ENCODE peak calls at places on chromosome 10, in five cellular contexts. One of them, this sample, is unnamed.

GRCh38 chr10:97538401-97538800 is 34.2 kb upstream of the ANKRD2 start:
- DNase-seq in upper lobe of right lung: no peak
- DNase-seq in SK-N-SH: no peak
- DNase-seq in body of pancreas: no peak
- DNase-seq in IMR-90: peak
- DNase-seq in this sample: no peak

GRCh38 chr10:116836087-116836486 is 13.2 kb upstream of the ENO4 start:
- DNase-seq in IMR-90: no peak
- DNase-seq in SK-N-SH: no peak
- DNase-seq in body of pancreas: no peak
- DNase-seq in upper lobe of right lung: no peak
- DNase-seq in this sample: no peak

GRCh38 chr10:58488921-58489320 is 23.8 kb upstream of the BICC1 start:
- DNase-seq in upper lobe of right lung: no peak
- DNase-seq in SK-N-SH: no peak
- DNase-seq in IMR-90: peak
- DNase-seq in body of pancreas: no peak
- DNase-seq in this sample: no peak

GRCh38 chr10:17961551-17962422 is 10.1 kb downstream of the SLC39A12 start:
- DNase-seq in IMR-90: peak
- DNase-seq in upper lobe of right lung: no peak
- DNase-seq in body of pancreas: no peak
- DNase-seq in SK-N-SH: no peak
- DNase-seq in this sample: no peak

GRCh38 chr10:117656385-117657367 is 114.1 kb downstream of the EMX2 start:
- DNase-seq in body of pancreas: no peak
- DNase-seq in upper lobe of right lung: no peak
- DNase-seq in IMR-90: no peak
- DNase-seq in SK-N-SH: no peak
- DNase-seq in this sample: peak

GRCh38 chr10:80462986-80463741 is 9.1 kb downstream of the TSPAN14 start:
- DNase-seq in IMR-90: peak
- DNase-seq in body of pancreas: no peak
- DNase-seq in upper lobe of right lung: no peak
- DNase-seq in SK-N-SH: peak
- DNase-seq in this sample: no peak

GRCh38 chr10:21292763-21293517 is 232.5 kb downstream of the SKIDA1 start:
- DNase-seq in body of pancreas: peak
- DNase-seq in upper lobe of right lung: peak
- DNase-seq in SK-N-SH: no peak
- DNase-seq in IMR-90: peak
- DNase-seq in this sample: no peak

GRCh38 chr10:120949511-120950102 is 98.4 kb downstream of the WDR11 start:
- DNase-seq in IMR-90: no peak
- DNase-seq in body of pancreas: no peak
- DNase-seq in upper lobe of right lung: no peak
- DNase-seq in SK-N-SH: no peak
- DNase-seq in this sample: no peak

GRCh38 chr10:50275650-50276235 is 24.4 kb upstream of the ASAH2 start:
- DNase-seq in body of pancreas: peak
- DNase-seq in upper lobe of right lung: no peak
- DNase-seq in IMR-90: peak
- DNase-seq in SK-N-SH: peak
- DNase-seq in this sample: peak

GRCh38 chr10:74593470-74593869 is 232.9 kb upstream of the KAT6B start:
- DNase-seq in body of pancreas: peak
- DNase-seq in IMR-90: peak
- DNase-seq in SK-N-SH: no peak
- DNase-seq in upper lobe of right lung: no peak
- DNase-seq in this sample: no peak

GRCh38 chr10:98170249-98171117 is 36.0 kb downstream of the R3HCC1L start:
- DNase-seq in upper lobe of right lung: no peak
- DNase-seq in body of pancreas: peak
- DNase-seq in IMR-90: peak
- DNase-seq in SK-N-SH: peak
- DNase-seq in this sample: peak

GRCh38 chr10:3008518-3009195 is 58.7 kb upstream of the PFKP start:
- DNase-seq in SK-N-SH: no peak
- DNase-seq in body of pancreas: no peak
- DNase-seq in IMR-90: peak
- DNase-seq in upper lobe of right lung: no peak
- DNase-seq in this sample: no peak

GRCh38 chr10:6300106-6300783 is 97.5 kb downstream of the PFKFB3 start:
- DNase-seq in IMR-90: peak
- DNase-seq in upper lobe of right lung: no peak
- DNase-seq in body of pancreas: peak
- DNase-seq in SK-N-SH: no peak
- DNase-seq in this sample: peak

GRCh38 chr10:120285408-120285807 is 171.6 kb upstream of the PLPP4 start:
- DNase-seq in IMR-90: no peak
- DNase-seq in body of pancreas: no peak
- DNase-seq in upper lobe of right lung: no peak
- DNase-seq in SK-N-SH: no peak
- DNase-seq in this sample: no peak

GRCh38 chr10:65341323-65341922 is 1584.4 kb upstream of the LRRTM3 start:
- DNase-seq in SK-N-SH: no peak
- DNase-seq in body of pancreas: peak
- DNase-seq in upper lobe of right lung: no peak
- DNase-seq in IMR-90: no peak
- DNase-seq in this sample: no peak

GRCh38 chr10:85319150-85319549 is 990.8 kb downstream of the CCSER2 start:
- DNase-seq in IMR-90: no peak
- DNase-seq in body of pancreas: no peak
- DNase-seq in SK-N-SH: peak
- DNase-seq in upper lobe of right lung: no peak
- DNase-seq in this sample: no peak

GRCh38 chr10:34814228-34815173 is 595 bp downstream of the PARD3 start:
- DNase-seq in body of pancreas: peak
- DNase-seq in IMR-90: peak
- DNase-seq in SK-N-SH: peak
- DNase-seq in upper lobe of right lung: peak
- DNase-seq in this sample: peak

GRCh38 chr10:92290076-92290836 is 622 bp downstream of the CPEB3 start:
- DNase-seq in upper lobe of right lung: peak
- DNase-seq in body of pancreas: peak
- DNase-seq in IMR-90: peak
- DNase-seq in SK-N-SH: no peak
- DNase-seq in this sample: peak

GRCh38 chr10:85614981-85615380 is 751.6 kb downstream of the GRID1 start:
- DNase-seq in SK-N-SH: no peak
- DNase-seq in IMR-90: no peak
- DNase-seq in upper lobe of right lung: no peak
- DNase-seq in body of pancreas: no peak
- DNase-seq in this sample: no peak

GRCh38 chr10:97119058-97119832 is 66.5 kb downstream of the SLIT1 start:
- DNase-seq in SK-N-SH: peak
- DNase-seq in IMR-90: no peak
- DNase-seq in body of pancreas: no peak
- DNase-seq in upper lobe of right lung: no peak
- DNase-seq in this sample: no peak

GRCh38 chr10:23516530-23516929 is 77.7 kb downstream of the OTUD1 start:
- DNase-seq in IMR-90: peak
- DNase-seq in upper lobe of right lung: no peak
- DNase-seq in body of pancreas: no peak
- DNase-seq in SK-N-SH: peak
- DNase-seq in this sample: no peak

GRCh38 chr10:99784025-99784730 is 1.7 kb downstream of the ABCC2 start:
- DNase-seq in SK-N-SH: no peak
- DNase-seq in body of pancreas: peak
- DNase-seq in upper lobe of right lung: no peak
- DNase-seq in IMR-90: peak
- DNase-seq in this sample: no peak

GRCh38 chr10:63901916-63902315 is 380.7 kb downstream of the REEP3 start:
- DNase-seq in body of pancreas: no peak
- DNase-seq in upper lobe of right lung: no peak
- DNase-seq in IMR-90: no peak
- DNase-seq in SK-N-SH: no peak
- DNase-seq in this sample: no peak

DNA sequence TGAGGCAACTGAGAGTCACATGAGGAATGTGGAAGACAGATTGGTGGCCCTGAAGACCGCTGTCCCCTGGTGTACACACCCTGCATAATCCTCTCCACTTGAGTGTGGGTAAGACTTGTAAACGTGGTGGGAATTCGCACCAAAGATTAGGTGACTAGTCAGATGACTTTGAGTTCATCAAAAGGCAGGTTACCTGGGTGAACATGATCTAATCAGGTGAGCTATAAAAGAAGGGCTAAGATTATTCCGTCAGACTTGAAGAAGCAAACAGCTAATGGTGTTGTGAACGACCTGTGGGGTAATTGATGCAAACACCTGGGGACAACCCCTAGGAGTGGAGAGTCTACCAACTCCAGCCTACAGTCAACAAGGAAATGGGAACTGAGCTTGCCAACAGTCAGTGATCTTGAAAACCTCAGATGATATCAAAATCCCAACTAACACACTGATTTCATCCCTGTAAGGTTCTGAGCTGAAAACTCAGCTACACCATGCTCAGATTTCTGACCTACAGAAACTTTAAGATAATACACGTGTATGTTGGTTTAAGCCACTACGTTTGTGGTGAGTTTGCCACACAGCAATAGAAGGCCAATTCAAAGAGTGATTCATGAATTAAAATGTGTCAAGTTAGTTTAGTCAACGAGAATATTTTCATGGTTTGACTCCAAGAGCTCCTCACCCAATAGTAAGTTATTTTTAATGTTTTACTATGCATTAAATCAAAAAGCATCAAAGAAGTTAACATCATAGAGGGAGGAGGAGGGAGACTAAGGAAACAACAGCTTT is 16.7 kb downstream of the PRTFDC1 start:
- DNase-seq in upper lobe of right lung: no peak
- DNase-seq in IMR-90: no peak
- DNase-seq in body of pancreas: no peak
- DNase-seq in SK-N-SH: no peak
- DNase-seq in this sample: no peak
- TF ChIP-seq CTCF in upper lobe of right lung: peak
- TF ChIP-seq CTCF in IMR-90: no peak
- TF ChIP-seq CTCF in body of pancreas: no peak
- TF ChIP-seq CTCF in SK-N-SH: no peak
- TF ChIP-seq CTCF in this sample: no peak

GRCh38 chr10:47308775-47309174 is 8.8 kb downstream of the GDF10 start:
- DNase-seq in SK-N-SH: no peak
- DNase-seq in IMR-90: no peak
- DNase-seq in body of pancreas: peak
- DNase-seq in upper lobe of right lung: no peak
- DNase-seq in this sample: no peak

GRCh38 chr10:47307381-47307780 is 7.4 kb downstream of the GDF10 start:
- DNase-seq in body of pancreas: no peak
- DNase-seq in SK-N-SH: no peak
- DNase-seq in IMR-90: no peak
- DNase-seq in upper lobe of right lung: no peak
- DNase-seq in this sample: no peak

GRCh38 chr10:47311193-47311899 is 10.9 kb upstream of the GDF2 start:
- DNase-seq in SK-N-SH: no peak
- DNase-seq in upper lobe of right lung: no peak
- DNase-seq in body of pancreas: peak
- DNase-seq in IMR-90: no peak
- DNase-seq in this sample: no peak

GRCh38 chr10:47310090-47310505 is 10.1 kb downstream of the GDF10 start:
- DNase-seq in upper lobe of right lung: no peak
- DNase-seq in IMR-90: no peak
- DNase-seq in SK-N-SH: no peak
- DNase-seq in body of pancreas: no peak
- DNase-seq in this sample: no peak

DNA sequence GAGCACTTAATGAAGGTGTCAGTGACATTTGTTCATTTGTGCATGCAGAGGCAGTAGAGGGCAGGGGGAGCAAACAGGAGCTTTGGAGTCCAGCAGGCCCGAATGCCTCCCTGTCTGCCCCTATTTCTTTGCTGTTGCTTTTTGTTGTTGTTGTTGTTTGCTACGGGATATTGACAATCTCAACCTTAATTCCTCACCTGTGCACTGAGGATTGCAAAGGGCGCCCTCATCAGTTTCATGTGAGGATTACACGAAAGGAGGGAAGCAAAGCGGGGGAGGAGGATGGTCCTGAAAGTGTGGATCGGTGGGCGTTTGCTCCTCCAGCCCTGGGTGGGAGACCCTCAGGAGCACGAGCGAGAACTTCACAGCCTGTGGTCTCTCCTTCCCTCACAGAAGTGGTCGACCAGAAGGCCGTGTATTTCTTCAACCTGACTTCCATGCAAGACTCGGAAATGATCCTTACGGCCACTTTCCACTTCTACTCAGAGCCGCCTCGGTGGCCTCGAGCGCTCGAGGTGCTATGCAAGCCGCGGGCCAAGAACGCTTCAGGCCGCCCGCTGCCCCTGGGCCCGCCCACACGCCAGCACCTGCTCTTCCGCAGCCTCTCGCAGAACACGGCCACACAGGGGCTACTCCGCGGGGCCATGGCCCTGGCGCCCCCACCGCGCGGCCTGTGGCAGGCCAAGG is 9.5 kb downstream of the GDF10 start:
- DNase-seq in body of pancreas: no peak
- DNase-seq in SK-N-SH: peak
- DNase-seq in IMR-90: no peak
- DNase-seq in upper lobe of right lung: no peak
- DNase-seq in this sample: no peak
- TF ChIP-seq CTCF in body of pancreas: no peak
- TF ChIP-seq CTCF in SK-N-SH: peak
- TF ChIP-seq CTCF in IMR-90: peak
- TF ChIP-seq CTCF in upper lobe of right lung: peak
- TF ChIP-seq CTCF in this sample: no peak

GRCh38 chr10:9339702-9340101 is 1285.2 kb downstream of the GATA3 start:
- DNase-seq in body of pancreas: no peak
- DNase-seq in upper lobe of right lung: no peak
- DNase-seq in SK-N-SH: no peak
- DNase-seq in IMR-90: no peak
- DNase-seq in this sample: no peak

GRCh38 chr10:9342865-9343450 is 1288.5 kb downstream of the GATA3 start:
- DNase-seq in SK-N-SH: peak
- DNase-seq in IMR-90: peak
- DNase-seq in body of pancreas: no peak
- DNase-seq in upper lobe of right lung: no peak
- DNase-seq in this sample: peak
- TF ChIP-seq CTCF in SK-N-SH: peak
- TF ChIP-seq CTCF in IMR-90: peak
- TF ChIP-seq CTCF in body of pancreas: peak
- TF ChIP-seq CTCF in upper lobe of right lung: peak
- TF ChIP-seq CTCF in this sample: no peak

DNA sequence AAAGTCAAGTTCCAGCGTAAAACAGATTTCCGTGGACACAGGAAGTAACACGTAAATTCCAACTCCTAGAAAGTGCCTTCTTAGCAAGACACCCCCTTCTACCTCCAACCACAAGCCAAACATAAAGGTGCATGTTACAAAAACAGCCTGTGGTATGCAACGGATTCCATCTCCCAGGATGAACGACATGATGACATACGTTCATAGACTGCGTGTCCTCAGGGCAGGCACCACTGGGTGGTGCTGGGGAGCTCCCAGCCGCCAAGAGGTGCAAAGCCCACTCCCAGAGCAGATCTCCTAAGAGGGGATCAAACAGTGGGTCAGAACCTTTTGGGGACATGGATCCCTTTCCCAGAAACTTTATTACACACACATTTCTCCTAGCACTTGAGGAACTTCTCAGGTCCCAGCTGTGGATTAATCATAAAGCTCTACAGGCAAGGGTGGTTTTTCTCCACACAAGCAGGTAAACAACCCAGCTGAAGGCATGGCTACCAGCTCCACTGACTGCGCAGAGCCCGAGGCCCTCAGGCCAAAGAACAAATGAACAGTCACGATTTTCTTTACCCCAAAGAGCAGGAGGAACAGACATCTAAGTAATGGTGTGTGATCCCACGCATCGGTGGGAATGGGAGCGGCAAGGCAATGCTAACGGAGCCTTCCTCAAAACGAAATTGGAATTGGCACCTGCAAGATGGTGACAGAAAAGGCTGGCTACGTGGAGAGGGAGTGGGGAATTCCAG is 13.8 kb downstream of the PSAP start:
- DNase-seq in upper lobe of right lung: no peak
- DNase-seq in body of pancreas: no peak
- DNase-seq in IMR-90: no peak
- DNase-seq in SK-N-SH: peak
- DNase-seq in this sample: no peak
- TF ChIP-seq CTCF in upper lobe of right lung: peak
- TF ChIP-seq CTCF in body of pancreas: no peak
- TF ChIP-seq CTCF in IMR-90: peak
- TF ChIP-seq CTCF in SK-N-SH: peak
- TF ChIP-seq CTCF in this sample: peak